ENCODE peak calls at places on chromosomes 5 and 9, in nine cellular contexts. U is naive thymus-derived CD8-positive, alpha-beta T cell; H is ascending aorta; V is activated T-cell treated with anti-CD3 and anti-CD28 coated beads for 48 hours; E is aorta; P is GM20000; W is activated CD4-positive, CD25-positive, alpha-beta regulatory T cell treated with anti-CD3 and anti-CD28 coated beads, Interleukin-2, amount 50 U/mL, for 72 hours; J is anterior cingulate cortex; G is cardiac septum. F is an unnamed sample.

GRCh38 chr5:139828207-139828895 is 32.7 kb downstream of the PSD2 start:
- DNase-seq in E (no peak), P (no peak), G (no peak), U (no peak), H (no peak), W (no peak), V (no peak), J (peak), F (peak)

GRCh38 chr9:136656795-136657611 is 5.7 kb upstream of the EGFL7 start:
- DNase-seq in P (no peak), U (no peak), E (no peak), W (no peak), G (no peak), V (no peak), H (no peak), J (no peak), F (no peak)

GRCh38 chr5:138686668-138687067 is 66.6 kb upstream of the CTNNA1 start:
- DNase-seq in G (no peak), J (no peak), V (no peak), W (no peak), H (no peak), P (no peak), E (no peak), U (no peak), F (no peak)

GRCh38 chr5:62575556-62575955 is 3.1 kb upstream of the LRRC70 start:
- DNase-seq in H (no peak), V (no peak), U (no peak), P (no peak), G (no peak), E (no peak), J (no peak), W (no peak), F (no peak)

GRCh38 chr9:16275795-16276624 is 594.5 kb downstream of the BNC2 start:
- DNase-seq in H (no peak), U (no peak), G (no peak), J (peak), W (no peak), E (peak), P (no peak), V (no peak), F (no peak)

GRCh38 chr9:107193251-107193650 is 89.8 kb upstream of the RAD23B start:
- DNase-seq in W (no peak), P (no peak), V (no peak), E (no peak), G (no peak), H (no peak), J (no peak), U (no peak), F (no peak)

GRCh38 chr9:129383005-129383414 is 204.9 kb upstream of the IER5L start:
- DNase-seq in H (no peak), J (peak), W (no peak), P (no peak), U (no peak), G (peak), V (no peak), E (no peak), F (peak)

GRCh38 chr9:21710792-21711191 is 91.6 kb upstream of the MTAP start:
- DNase-seq in G (no peak), V (no peak), E (no peak), P (no peak), J (no peak), U (no peak), H (no peak), W (no peak), F (no peak)

GRCh38 chr9:108151161-108151586 is 661.6 kb upstream of the KLF4 start:
- DNase-seq in J (no peak), G (no peak), W (no peak), U (no peak), V (no peak), E (no peak), H (no peak), P (no peak), F (no peak)

GRCh38 chr5:144276034-144276822 is 105.6 kb downstream of the KCTD16 start:
- DNase-seq in E (no peak), H (no peak), W (no peak), P (no peak), G (no peak), U (no peak), J (no peak), V (no peak), F (no peak)

GRCh38 chr5:118042076-118042475 is 946.3 kb downstream of the DTWD2 start:
- DNase-seq in U (no peak), H (no peak), E (no peak), P (no peak), W (no peak), V (no peak), J (no peak), G (no peak), F (no peak)

GRCh38 chr5:13632676-13633075 is 311.8 kb downstream of the DNAH5 start:
- DNase-seq in G (no peak), P (no peak), E (no peak), U (no peak), W (no peak), H (no peak), J (no peak), V (no peak), F (no peak)

GRCh38 chr5:111848374-111848914 is 91.5 kb upstream of the NREP start:
- DNase-seq in E (no peak), V (no peak), J (peak), U (no peak), W (no peak), G (no peak), H (no peak), P (no peak), F (no peak)

GRCh38 chr9:112072721-112073553 is 102.2 kb downstream of the SUSD1 start:
- DNase-seq in P (no peak), H (no peak), W (no peak), J (no peak), G (no peak), U (no peak), E (no peak), V (no peak), F (no peak)

GRCh38 chr5:145362261-145362660 is 472.9 kb downstream of the PRELID2 start:
- DNase-seq in P (no peak), J (no peak), G (no peak), H (no peak), U (no peak), V (no peak), W (no peak), E (no peak), F (no peak)

GRCh38 chr5:3103241-3103855 is 351.9 kb upstream of the IRX2 start:
- DNase-seq in W (no peak), G (no peak), J (no peak), H (no peak), U (no peak), E (no peak), P (no peak), V (no peak), F (no peak)

GRCh38 chr9:128011071-128011817 is 30.5 kb upstream of the EEIG1 start:
- DNase-seq in U (no peak), H (no peak), E (no peak), V (no peak), J (no peak), G (peak), W (no peak), P (no peak), F (no peak)

GRCh38 chr5:127111112-127111511 is 37.8 kb upstream of the C5orf63 start:
- DNase-seq in W (no peak), E (no peak), P (no peak), G (no peak), V (no peak), U (no peak), H (no peak), J (no peak), F (no peak)

GRCh38 chr5:127417534-127417933 is 99.9 kb upstream of the PRRC1 start:
- DNase-seq in J (no peak), P (no peak), H (no peak), V (no peak), U (no peak), W (no peak), E (no peak), G (no peak), F (no peak)

GRCh38 chr5:6201626-6202025 is 176.7 kb downstream of the MED10 start:
- DNase-seq in P (no peak), W (no peak), J (no peak), H (no peak), U (no peak), G (no peak), E (no peak), V (no peak), F (no peak)

GRCh38 chr9:70588381-70588780 is 173.9 kb upstream of the KLF9 start:
- DNase-seq in J (no peak), W (no peak), P (no peak), V (no peak), G (no peak), E (no peak), H (no peak), U (no peak), F (no peak)

GRCh38 chr9:88398016-88398415 is 9.8 kb downstream of the SPIN1 start:
- DNase-seq in V (no peak), H (no peak), G (no peak), E (no peak), J (no peak), P (no peak), U (no peak), W (no peak), F (no peak)

F was measured in frontal cortex.